ENCODE peak calls at places on chromosomes 1 and 21, in four cellular contexts. One of them, this sample, is unnamed.

GRCh38 chr1:98963359-98963758 is 41.3 kb downstream of the PLPPR5 start:
- DNase-seq in HEK293T: no peak
- DNase-seq in WTC11: no peak
- DNase-seq in K562: no peak
- DNase-seq in this sample: no peak

GRCh38 chr21:45942011-45942546 is 39.5 kb upstream of the COL6A1 start:
- DNase-seq in HEK293T: no peak
- DNase-seq in WTC11: no peak
- DNase-seq in K562: no peak
- DNase-seq in this sample: no peak

GRCh38 chr1:21659099-21659923 is 9.8 kb downstream of the RAP1GAP start:
- DNase-seq in HEK293T: peak
- DNase-seq in WTC11: peak
- DNase-seq in K562: peak
- DNase-seq in this sample: peak

GRCh38 chr1:30788580-30789387 is 31.2 kb upstream of the LAPTM5 start:
- DNase-seq in HEK293T: no peak
- DNase-seq in WTC11: no peak
- DNase-seq in K562: no peak
- DNase-seq in this sample: no peak

GRCh38 chr1:202063093-202063492 is 52.7 kb downstream of the ELF3 start:
- DNase-seq in HEK293T: no peak
- DNase-seq in WTC11: no peak
- DNase-seq in K562: peak
- DNase-seq in this sample: peak

GRCh38 chr1:22689505-22689904 is 21.1 kb upstream of the EPHB2 start:
- DNase-seq in HEK293T: no peak
- DNase-seq in WTC11: no peak
- DNase-seq in K562: no peak
- DNase-seq in this sample: peak

GRCh38 chr1:158013840-158014520 is 20.5 kb downstream of the KIRREL1 start:
- DNase-seq in HEK293T: no peak
- DNase-seq in WTC11: no peak
- DNase-seq in K562: no peak
- DNase-seq in this sample: no peak

GRCh38 chr1:158564608-158565007 is 5.8 kb downstream of the OR6P1 start:
- DNase-seq in HEK293T: no peak
- DNase-seq in WTC11: no peak
- DNase-seq in K562: no peak
- DNase-seq in this sample: no peak

GRCh38 chr1:161020573-161021167 is at the start of gene F11R:
- DNase-seq in HEK293T: peak
- DNase-seq in WTC11: peak
- DNase-seq in K562: peak
- DNase-seq in this sample: peak

GRCh38 chr1:194369060-194369459 is 1182.6 kb upstream of the B3GALT2 start:
- DNase-seq in HEK293T: no peak
- DNase-seq in WTC11: no peak
- DNase-seq in K562: no peak
- DNase-seq in this sample: no peak

GRCh38 chr1:45205000-45205909 is 1.1 kb downstream of the ZSWIM5 start:
- DNase-seq in HEK293T: peak
- DNase-seq in WTC11: peak
- DNase-seq in K562: peak
- DNase-seq in this sample: peak

GRCh38 chr1:22749919-22750670 is 39.5 kb downstream of the EPHB2 start:
- DNase-seq in HEK293T: no peak
- DNase-seq in WTC11: no peak
- DNase-seq in K562: no peak
- DNase-seq in this sample: no peak

GRCh38 chr1:10514490-10515235 is 39.9 kb downstream of the PEX14 start:
- DNase-seq in HEK293T: no peak
- DNase-seq in WTC11: no peak
- DNase-seq in K562: peak
- DNase-seq in this sample: peak

GRCh38 chr21:43268086-43268803 is 99.4 kb downstream of the CRYAA start:
- DNase-seq in HEK293T: no peak
- DNase-seq in WTC11: no peak
- DNase-seq in K562: no peak
- DNase-seq in this sample: peak

GRCh38 chr1:64171797-64172281 is 31.6 kb upstream of the UBE2U start:
- DNase-seq in HEK293T: no peak
- DNase-seq in WTC11: no peak
- DNase-seq in K562: no peak
- DNase-seq in this sample: no peak

GRCh38 chr1:196209983-196210382 is 398.3 kb downstream of the KCNT2 start:
- DNase-seq in HEK293T: no peak
- DNase-seq in WTC11: no peak
- DNase-seq in K562: no peak
- DNase-seq in this sample: no peak

GRCh38 chr1:168843950-168844349 is 114.9 kb upstream of the DPT start:
- DNase-seq in HEK293T: no peak
- DNase-seq in WTC11: no peak
- DNase-seq in K562: no peak
- DNase-seq in this sample: no peak

GRCh38 chr1:173688300-173688699 is 18.6 kb upstream of the ANKRD45 start:
- DNase-seq in HEK293T: no peak
- DNase-seq in WTC11: no peak
- DNase-seq in K562: no peak
- DNase-seq in this sample: no peak

GRCh38 chr1:188027613-188028012 is 1198.9 kb downstream of the PLA2G4A start:
- DNase-seq in HEK293T: no peak
- DNase-seq in WTC11: no peak
- DNase-seq in K562: no peak
- DNase-seq in this sample: no peak

GRCh38 chr1:24705260-24706073 is 39.8 kb upstream of the CLIC4 start:
- DNase-seq in HEK293T: peak
- DNase-seq in WTC11: peak
- DNase-seq in K562: peak
- DNase-seq in this sample: peak

GRCh38 chr1:214590696-214591095 is 12.3 kb upstream of the CENPF start:
- DNase-seq in HEK293T: no peak
- DNase-seq in WTC11: no peak
- DNase-seq in K562: no peak
- DNase-seq in this sample: no peak

GRCh38 chr1:169604781-169605560 is 18.7 kb upstream of the F5 start:
- DNase-seq in HEK293T: no peak
- DNase-seq in WTC11: no peak
- DNase-seq in K562: no peak
- DNase-seq in this sample: no peak

GRCh38 chr1:90925928-90926869 is 95.6 kb downstream of the ZNF644 start:
- DNase-seq in HEK293T: peak
- DNase-seq in WTC11: no peak
- DNase-seq in K562: peak
- DNase-seq in this sample: peak
- TF ChIP-seq ELF4 in HEK293T: no peak
- TF ChIP-seq ELF4 in WTC11: no peak
- TF ChIP-seq ELF4 in K562: no peak
- TF ChIP-seq ELF4 in this sample: no peak

GRCh38 chr1:85027242-85027983 is 20.9 kb downstream of the MCOLN3 start:
- DNase-seq in HEK293T: no peak
- DNase-seq in WTC11: no peak
- DNase-seq in K562: no peak
- DNase-seq in this sample: no peak

GRCh38 chr1:85024736-85025135 is 23.6 kb downstream of the MCOLN3 start:
- DNase-seq in HEK293T: no peak
- DNase-seq in WTC11: peak
- DNase-seq in K562: no peak
- DNase-seq in this sample: no peak

GRCh38 chr1:85025940-85026339 is 22.4 kb downstream of the MCOLN3 start:
- DNase-seq in HEK293T: no peak
- DNase-seq in WTC11: no peak
- DNase-seq in K562: no peak
- DNase-seq in this sample: no peak

GRCh38 chr1:85019989-85020388 is 23.1 kb upstream of the MCOLN2 start:
- DNase-seq in HEK293T: no peak
- DNase-seq in WTC11: no peak
- DNase-seq in K562: no peak
- DNase-seq in this sample: no peak

DNA sequence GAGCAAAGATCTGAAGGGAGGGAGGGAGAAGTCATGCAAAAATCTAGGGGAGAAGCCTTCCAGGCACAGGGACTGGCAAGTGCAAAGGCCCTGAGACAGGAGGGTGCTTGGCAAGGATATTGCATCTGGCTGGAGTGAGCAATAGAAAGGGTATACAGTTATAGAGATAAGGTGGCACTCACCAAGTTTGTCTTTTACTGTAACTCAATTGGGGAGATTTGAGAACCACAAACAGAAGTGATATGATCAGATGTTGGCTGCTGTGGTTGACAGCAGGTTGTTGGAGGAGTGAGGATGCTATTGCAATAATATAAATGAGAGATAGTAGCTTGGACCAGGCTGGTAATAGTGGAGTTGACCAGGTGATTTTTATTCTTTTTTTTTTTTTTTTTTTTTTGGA is 25.6 kb downstream of the MCOLN3 start:
- DNase-seq in HEK293T: no peak
- DNase-seq in WTC11: no peak
- DNase-seq in K562: no peak
- DNase-seq in this sample: no peak
- TF ChIP-seq ELF4 in HEK293T: no peak
- TF ChIP-seq ELF4 in WTC11: no peak
- TF ChIP-seq ELF4 in K562: no peak
- TF ChIP-seq ELF4 in this sample: no peak

GRCh38 chr1:8477199-8477982 is 159.5 kb downstream of the SLC45A1 start:
- DNase-seq in HEK293T: no peak
- DNase-seq in WTC11: no peak
- DNase-seq in K562: no peak
- DNase-seq in this sample: no peak

GRCh38 chr1:8478566-8478965 is 160.7 kb downstream of the SLC45A1 start:
- DNase-seq in HEK293T: no peak
- DNase-seq in WTC11: no peak
- DNase-seq in K562: no peak
- DNase-seq in this sample: peak

GRCh38 chr1:8476021-8476420 is 158.1 kb downstream of the SLC45A1 start:
- DNase-seq in HEK293T: no peak
- DNase-seq in WTC11: no peak
- DNase-seq in K562: no peak
- DNase-seq in this sample: no peak

GRCh38 chr1:8474369-8474768 is 156.5 kb downstream of the SLC45A1 start:
- DNase-seq in HEK293T: no peak
- DNase-seq in WTC11: no peak
- DNase-seq in K562: no peak
- DNase-seq in this sample: no peak

DNA sequence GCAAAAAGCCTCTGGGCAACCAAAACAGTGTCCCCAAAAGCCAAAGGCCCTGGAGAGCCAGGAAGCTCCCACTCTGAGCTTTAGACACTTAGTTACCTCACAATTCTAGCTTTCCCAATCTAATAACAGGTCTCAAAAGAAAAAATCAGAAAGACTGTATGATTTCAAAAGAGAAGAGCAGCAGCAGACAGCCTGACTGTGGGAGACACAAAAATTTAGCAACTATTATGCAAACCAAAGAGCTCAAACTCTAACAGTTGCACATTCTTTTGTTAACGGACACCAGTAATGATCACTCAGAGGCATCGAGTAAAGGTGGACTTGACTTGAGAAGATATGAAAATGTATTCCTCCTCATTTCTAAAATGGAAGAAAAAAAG is 160.1 kb downstream of the SLC45A1 start:
- DNase-seq in HEK293T: no peak
- DNase-seq in WTC11: no peak
- DNase-seq in K562: no peak
- DNase-seq in this sample: no peak
- TF ChIP-seq ELF4 in HEK293T: no peak
- TF ChIP-seq ELF4 in WTC11: no peak
- TF ChIP-seq ELF4 in K562: no peak
- TF ChIP-seq ELF4 in this sample: no peak

GRCh38 chr1:203072911-203073310 is 12.9 kb downstream of the MYOG start:
- DNase-seq in HEK293T: no peak
- DNase-seq in WTC11: no peak
- DNase-seq in K562: no peak
- DNase-seq in this sample: no peak
- TF ChIP-seq ELF4 in HEK293T: no peak
- TF ChIP-seq ELF4 in WTC11: no peak
- TF ChIP-seq ELF4 in K562: no peak
- TF ChIP-seq ELF4 in this sample: no peak